ENCODE peak calls at places on chromosomes 16 and 17, in five cellular contexts. Z is IMR-90, J is A549, K is heart left ventricle, O is upper lobe of left lung. M is an unnamed sample.

GRCh38 chr17:61598014-61598413 is 7.0 kb upstream of the NACA2 start:
- DNase-seq in Z (no peak), J (no peak), K (no peak), O (no peak), M (no peak)

GRCh38 chr17:77235370-77236080 is 94.8 kb downstream of the SEC14L1 start:
- DNase-seq in Z (peak; percentile 88), J (no peak), K (peak; percentile 45), O (no peak), M (no peak)

GRCh38 chr17:64769712-64770111 is 107.6 kb upstream of the SMURF2 start:
- DNase-seq in Z (no peak), J (no peak), K (no peak), O (no peak), M (no peak)

GRCh38 chr17:38729886-38730525 is at the start of gene CISD3:
- DNase-seq in Z (peak; percentile 76), J (peak; percentile 88), K (peak; percentile 91), O (peak; percentile 90), M (no peak)

GRCh38 chr16:54265558-54266213 is 20.9 kb downstream of the IRX3 start:
- DNase-seq in Z (no peak), J (no peak), K (peak; percentile 30), O (no peak), M (no peak)

GRCh38 chr16:57711-58110 is 4.1 kb downstream of the SNRNP25 start:
- DNase-seq in Z (peak; percentile 56), J (no peak), K (no peak), O (no peak), M (no peak)

GRCh38 chr17:82215095-82215971 is 2.7 kb upstream of the CCDC57 start:
- DNase-seq in Z (no peak), J (peak; percentile 66), K (peak; percentile 32), O (peak; percentile 43), M (no peak)

GRCh38 chr17:56108811-56109284 is 44.4 kb upstream of the ANKFN1 start:
- DNase-seq in Z (no peak), J (peak; percentile 59), K (no peak), O (no peak), M (no peak)

GRCh38 chr16:2235695-2236361 is 416 bp upstream of the DNASE1L2 start:
- DNase-seq in Z (no peak), J (no peak), K (no peak), O (no peak), M (no peak)

GRCh38 chr17:67161573-67161972 is 83.4 kb downstream of the HELZ start:
- DNase-seq in Z (no peak), J (no peak), K (no peak), O (no peak), M (no peak)

GRCh38 chr17:68439656-68440290 is 17.5 kb downstream of the WIPI1 start:
- DNase-seq in Z (no peak), J (no peak), K (no peak), O (no peak), M (no peak)

GRCh38 chr16:11833951-11834695 is 17.2 kb downstream of the RSL1D1 start:
- DNase-seq in Z (peak; percentile 90), J (peak; percentile 24), K (no peak), O (no peak), M (no peak)

GRCh38 chr16:17447273-17447672 is 23.5 kb downstream of the XYLT1 start:
- DNase-seq in Z (no peak), J (no peak), K (no peak), O (no peak), M (no peak)

GRCh38 chr16:55933038-55933437 is 57.9 kb upstream of the CES5A start:
- DNase-seq in Z (no peak), J (peak; percentile 10), K (no peak), O (no peak), M (no peak)

GRCh38 chr17:8941520-8941919 is 24.0 kb downstream of the PIK3R5 start:
- DNase-seq in Z (no peak), J (no peak), K (no peak), O (no peak), M (no peak)

GRCh38 chr16:79784007-79784406 is 183.5 kb upstream of the MAF start:
- DNase-seq in Z (no peak), J (no peak), K (no peak), O (no peak), M (no peak)

GRCh38 chr16:65698943-65699342 is 577.1 kb upstream of the CDH11 start:
- DNase-seq in Z (no peak), J (no peak), K (no peak), O (no peak), M (no peak)

GRCh38 chr17:37826497-37827115 is 81.7 kb upstream of the HNF1B start:
- DNase-seq in Z (no peak), J (no peak), K (no peak), O (peak; percentile 45), M (no peak)

GRCh38 chr16:89785523-89786155 is 30.8 kb downstream of the FANCA start:
- DNase-seq in Z (no peak), J (no peak), K (no peak), O (no peak), M (no peak)

GRCh38 chr16:24993722-24994686 is 21.2 kb downstream of the ARHGAP17 start:
- DNase-seq in Z (peak; percentile 96), J (peak; percentile 75), K (no peak), O (no peak), M (no peak)

GRCh38 chr17:73901661-73902415 is 257.6 kb upstream of the SDK2 start:
- DNase-seq in Z (no peak), J (no peak), K (peak; percentile 21), O (peak; percentile 65), M (peak; percentile 58)

GRCh38 chr17:5901731-5902660 is 168.2 kb upstream of the WSCD1 start:
- DNase-seq in Z (no peak), J (no peak), K (no peak), O (no peak), M (no peak)

GRCh38 chr17:18324140-18325049 is 9.3 kb downstream of the SMCR8 start:
- DNase-seq in Z (no peak), J (no peak), K (no peak), O (no peak), M (no peak)

GRCh38 chr16:57639172-57639571 is 10.7 kb downstream of the ADGRG1 start:
- DNase-seq in Z (no peak), J (no peak), K (peak; percentile 45), O (no peak), M (no peak)

GRCh38 chr17:45001310-45001709 is 33.2 kb upstream of the C1QL1 start:
- DNase-seq in Z (no peak), J (no peak), K (no peak), O (no peak), M (no peak)
- TF ChIP-seq POLR2A in Z (no peak), J (no peak), K (no peak), O (no peak), M (no peak)

GRCh38 chr17:47201168-47201567 is 8.0 kb upstream of the MYL4 start:
- DNase-seq in Z (no peak), J (no peak), K (no peak), O (no peak), M (no peak)

GRCh38 chr17:47204722-47205418 is 4.3 kb upstream of the MYL4 start:
- DNase-seq in Z (peak; percentile 47), J (no peak), K (peak; percentile 49), O (no peak), M (no peak)

GRCh38 chr17:47207143-47208067 is 1.7 kb upstream of the MYL4 start:
- DNase-seq in Z (no peak), J (no peak), K (no peak), O (no peak), M (no peak)

GRCh38 chr17:47205419-47205963 is 3.7 kb upstream of the MYL4 start:
- DNase-seq in Z (peak; percentile 68), J (no peak), K (peak; percentile 56), O (peak; percentile 90), M (peak; percentile 82)

DNA sequence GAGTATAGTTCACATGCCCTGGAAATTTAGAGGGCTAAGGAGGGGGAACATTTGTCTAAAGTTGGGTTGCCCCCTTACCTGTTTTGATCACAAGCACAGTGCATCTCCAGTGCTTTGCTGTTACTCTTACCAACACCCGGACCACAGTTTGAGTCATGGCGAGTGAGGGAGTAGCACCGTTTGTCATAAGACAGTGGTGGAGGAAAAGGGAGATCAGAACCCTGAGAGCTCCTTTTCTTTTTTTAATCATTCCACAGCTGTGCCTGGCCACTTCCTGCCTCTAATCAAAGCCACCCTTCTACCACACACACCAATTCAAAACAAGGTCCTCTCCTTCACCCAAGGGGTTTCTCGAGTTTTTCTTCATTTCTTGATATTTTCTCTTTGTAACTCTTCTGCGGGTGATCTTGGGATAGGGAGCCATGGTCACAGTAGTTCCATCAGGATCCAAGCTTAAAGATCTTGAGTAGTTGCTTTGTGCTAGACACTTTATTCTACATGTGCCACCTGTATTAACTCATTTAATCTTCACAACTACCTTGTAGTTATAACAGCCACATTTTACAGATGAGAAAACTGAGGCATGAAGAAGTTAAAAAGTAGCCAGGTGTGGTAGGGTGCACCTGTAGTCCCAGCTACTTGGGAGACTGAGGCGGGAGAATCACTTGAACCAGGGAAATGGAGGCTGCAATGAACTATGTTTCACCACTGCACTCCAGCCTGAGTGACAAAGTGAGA is 5.0 kb upstream of the MYL4 start:
- DNase-seq in Z (peak; percentile 64), J (no peak), K (no peak), O (no peak), M (peak; percentile 61)
- H3K27ac ChIP-seq in Z (no peak overlapping the region), J (no peak overlapping the region), K (peak overlapping the region; percentile 72), O (peak overlapping the region; percentile 82), M (peak overlapping the region; percentile 45)

DNA sequence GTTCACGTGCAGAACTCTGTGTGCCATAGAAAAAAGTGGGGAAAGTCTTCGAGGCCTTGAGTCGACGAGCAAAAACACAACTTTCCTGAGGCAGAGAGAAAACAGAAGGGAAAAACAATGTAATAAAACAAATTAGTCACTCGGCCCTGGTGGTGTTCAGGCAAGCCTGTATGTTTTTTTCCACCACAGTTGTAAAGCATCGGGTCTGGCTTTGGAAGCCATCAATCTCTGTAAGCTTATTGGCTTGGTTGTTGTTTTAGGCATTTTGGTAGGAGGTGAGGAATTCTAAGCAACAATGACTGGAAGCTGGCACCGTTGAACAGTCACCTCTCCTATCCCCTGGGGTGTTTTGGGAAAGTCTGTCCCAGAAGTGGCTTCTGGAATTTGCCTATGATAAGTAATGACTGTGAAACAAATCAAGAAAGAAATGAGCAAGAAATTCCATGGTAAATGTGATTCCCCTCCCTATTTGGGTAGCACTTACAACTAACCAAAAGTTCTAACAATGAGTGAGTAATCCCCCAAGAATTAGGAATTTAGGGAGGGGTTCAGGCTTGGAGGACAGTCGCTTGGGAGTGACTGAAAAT is 2.8 kb downstream of the CDH13 start:
- DNase-seq in Z (peak; percentile 34), J (no peak), K (no peak), O (no peak), M (no peak)
- H3K4me1 ChIP-seq in Z (peaks cover 23% of the 10 kb centered on the region), J (peaks cover 9% of the 10 kb centered on the region), K (peaks cover 59% of the 10 kb centered on the region), O (peaks cover 20% of the 10 kb centered on the region), M (peaks cover 63% of the 10 kb centered on the region)

GRCh38 chr17:78804777-78805176 is 22.7 kb upstream of the CYTH1 start:
- DNase-seq in Z (no peak), J (no peak), K (peak; percentile 43), O (no peak), M (no peak)

GRCh38 chr17:78802459-78802858 is 20.4 kb upstream of the CYTH1 start:
- DNase-seq in Z (no peak), J (no peak), K (no peak), O (no peak), M (no peak)

GRCh38 chr17:78802008-78802407 is 19.9 kb upstream of the CYTH1 start:
- DNase-seq in Z (no peak), J (no peak), K (no peak), O (no peak), M (no peak)

GRCh38 chr17:78805301-78805700 is 23.2 kb upstream of the CYTH1 start:
- DNase-seq in Z (no peak), J (no peak), K (no peak), O (no peak), M (no peak)

GRCh38 chr17:78803161-78803845 is 21.2 kb upstream of the CYTH1 start:
- DNase-seq in Z (no peak), J (no peak), K (peak; percentile 33), O (no peak), M (no peak)
- TF ChIP-seq POLR2A in Z (no peak), J (no peak), K (no peak), O (no peak), M (no peak)

GRCh38 chr17:29694923-29695563 is 72.3 kb upstream of the CORO6 start:
- DNase-seq in Z (no peak), J (no peak), K (no peak), O (no peak), M (no peak)
- H3K27ac ChIP-seq in Z (no peak overlapping the region), J (no peak overlapping the region), K (no peak overlapping the region), O (peak overlapping the region; percentile 51), M (no peak overlapping the region)